ENCODE peak calls at places on chromosomes 13 and 19, in nine cellular contexts. N is DND-41; C is heart left ventricle; O is mesenchymal stem cell; R is lung; A is A549; Q is pancreas; E is body of pancreas; D is CD4-positive, alpha-beta memory T cell. L is an unnamed sample.

GRCh38 chr13:70297219-70297618 is 189.0 kb upstream of the KLHL1 start:
- DNase-seq in N (no peak), C (no peak), O (no peak), R (no peak), A (no peak), Q (no peak), E (no peak), D (no peak), L (no peak)

GRCh38 chr19:10334340-10335148 is 1.2 kb upstream of the RAVER1 start:
- DNase-seq in N (peak; percentile 56), C (peak; percentile 95), O (peak; percentile 97), R (peak; percentile 96), A (peak; percentile 66), Q (peak; percentile 97), E (peak; percentile 98), D (no peak), L (peak; percentile 46)

GRCh38 chr19:16417660-16418596 is 53.8 kb downstream of the EPS15L1 start:
- DNase-seq in N (peak; percentile 63), C (peak; percentile 63), O (peak; percentile 70), R (peak; percentile 67), A (peak; percentile 69), Q (peak; percentile 79), E (peak; percentile 51), D (peak; percentile 68), L (no peak)

GRCh38 chr13:92602560-92602959 is 624.0 kb upstream of the GPC6 start:
- DNase-seq in N (no peak), C (no peak), O (peak; percentile 32), R (no peak), A (no peak), Q (no peak), E (no peak), D (no peak), L (no peak)

GRCh38 chr19:30063184-30064020 is 121.4 kb downstream of the URI1 start:
- DNase-seq in N (no peak), C (no peak), O (no peak), R (no peak), A (no peak), Q (no peak), E (no peak), D (no peak), L (no peak)

GRCh38 chr19:53772943-53773342 is 51.2 kb downstream of the NLRP12 start:
- DNase-seq in N (peak; percentile 59), C (peak; percentile 22), O (peak; percentile 42), R (peak; percentile 53), A (peak; percentile 38), Q (no peak), E (peak; percentile 52), D (peak; percentile 47), L (no peak)

GRCh38 chr19:7869910-7870511 is 4.2 kb downstream of the PRR36 start:
- DNase-seq in N (peak; percentile 87), C (no peak), O (peak; percentile 63), R (no peak), A (no peak), Q (no peak), E (peak; percentile 63), D (peak; percentile 76), L (no peak)

GRCh38 chr19:35889370-35890112 is 10.8 kb downstream of the NFKBID start:
- DNase-seq in N (no peak), C (no peak), O (no peak), R (no peak), A (no peak), Q (no peak), E (no peak), D (no peak), L (no peak)

GRCh38 chr13:41299316-41300094 is 11.6 kb upstream of the NAA16 start:
- DNase-seq in N (no peak), C (no peak), O (no peak), R (no peak), A (no peak), Q (no peak), E (no peak), D (no peak), L (no peak)

GRCh38 chr13:48564046-48564445 is 31.2 kb upstream of the RCBTB2 start:
- DNase-seq in N (no peak), C (no peak), O (no peak), R (no peak), A (no peak), Q (no peak), E (no peak), D (no peak), L (no peak)

GRCh38 chr19:33376931-33377557 is 3.5 kb downstream of the CEBPG start:
- DNase-seq in N (no peak), C (no peak), O (peak; percentile 4), R (no peak), A (no peak), Q (no peak), E (no peak), D (no peak), L (peak; percentile 61)

GRCh38 chr19:709965-710714 is 1.4 kb downstream of the PALM start:
- DNase-seq in N (no peak), C (peak; percentile 59), O (no peak), R (no peak), A (no peak), Q (no peak), E (no peak), D (no peak), L (no peak)

GRCh38 chr19:5915782-5916165 is 1.7 kb downstream of the CAPS start:
- DNase-seq in N (no peak), C (no peak), O (no peak), R (no peak), A (no peak), Q (no peak), E (no peak), D (no peak), L (no peak)

GRCh38 chr13:30718661-30719520 is 16.5 kb upstream of the ALOX5AP start:
- DNase-seq in N (no peak), C (no peak), O (peak; percentile 90), R (no peak), A (peak; percentile 25), Q (no peak), E (no peak), D (no peak), L (peak; percentile 59)

GRCh38 chr19:28426902-28427232 is 786.1 kb downstream of the UQCRFS1 start:
- DNase-seq in N (peak; percentile 28), C (no peak), O (no peak), R (no peak), A (no peak), Q (no peak), E (no peak), D (no peak), L (no peak)

GRCh38 chr19:33376423-33376822 is 2.9 kb downstream of the CEBPG start:
- DNase-seq in N (no peak), C (peak; percentile 77), O (peak; percentile 79), R (peak; percentile 60), A (peak; percentile 81), Q (no peak), E (peak; percentile 65), D (no peak), L (no peak)

GRCh38 chr13:71866173-71867091 is 572 bp downstream of the DACH1 start:
- DNase-seq in N (peak; percentile 26), C (peak; percentile 25), O (peak; percentile 56), R (no peak), A (no peak), Q (peak; percentile 76), E (peak; percentile 38), D (no peak), L (no peak)

GRCh38 chr13:20305587-20305986 is 73.5 kb upstream of the GJB6 start:
- DNase-seq in N (no peak), C (no peak), O (no peak), R (no peak), A (no peak), Q (no peak), E (no peak), D (no peak), L (no peak)

GRCh38 chr13:44755872-44756271 is 179.7 kb upstream of the TSC22D1 start:
- DNase-seq in N (no peak), C (no peak), O (peak; percentile 28), R (no peak), A (no peak), Q (no peak), E (no peak), D (no peak), L (peak; percentile 41)
- H3K27ac ChIP-seq in N (no peak overlapping the region), C (no peak overlapping the region), O (peak overlapping the region; percentile 78), R (no peak overlapping the region), A (peak overlapping the region; percentile 79), Q (no peak overlapping the region), E (no peak overlapping the region), D (no peak overlapping the region), L (peak overlapping the region; percentile 54)

GRCh38 chr13:99067160-99067985 is 89.5 kb upstream of the DOCK9 start:
- DNase-seq in N (no peak), C (no peak), O (peak; percentile 70), R (no peak), A (peak; percentile 58), Q (no peak), E (no peak), D (no peak), L (peak; percentile 60)
- H3K27ac ChIP-seq in N (peak overlapping the region; percentile 32), C (no peak overlapping the region), O (peak overlapping the region; percentile 43), R (no peak overlapping the region), A (peak overlapping the region; percentile 88), Q (no peak overlapping the region), E (no peak overlapping the region), D (no peak overlapping the region), L (peak overlapping the region; percentile 65)

GRCh38 chr19:4847190-4847973 is 15.9 kb upstream of the TICAM1 start:
- DNase-seq in N (no peak), C (no peak), O (no peak), R (no peak), A (no peak), Q (no peak), E (no peak), D (no peak), L (no peak)

GRCh38 chr19:4849019-4849418 is 17.5 kb upstream of the TICAM1 start:
- DNase-seq in N (no peak), C (no peak), O (no peak), R (no peak), A (no peak), Q (no peak), E (no peak), D (no peak), L (no peak)

GRCh38 chr19:4852484-4852883 is 15.0 kb downstream of the PLIN3 start:
- DNase-seq in N (no peak), C (no peak), O (no peak), R (no peak), A (no peak), Q (no peak), E (no peak), D (no peak), L (no peak)

GRCh38 chr19:4851551-4852290 is 15.7 kb downstream of the PLIN3 start:
- DNase-seq in N (peak; percentile 75), C (peak; percentile 66), O (peak; percentile 59), R (peak; percentile 72), A (peak; percentile 52), Q (peak; percentile 88), E (peak; percentile 78), D (peak; percentile 69), L (no peak)
- H3K27ac ChIP-seq in N (no peak overlapping the region), C (no peak overlapping the region), O (no peak overlapping the region), R (no peak overlapping the region), A (no peak overlapping the region), Q (no peak overlapping the region), E (no peak overlapping the region), D (no peak overlapping the region), L (no peak overlapping the region)

DNA sequence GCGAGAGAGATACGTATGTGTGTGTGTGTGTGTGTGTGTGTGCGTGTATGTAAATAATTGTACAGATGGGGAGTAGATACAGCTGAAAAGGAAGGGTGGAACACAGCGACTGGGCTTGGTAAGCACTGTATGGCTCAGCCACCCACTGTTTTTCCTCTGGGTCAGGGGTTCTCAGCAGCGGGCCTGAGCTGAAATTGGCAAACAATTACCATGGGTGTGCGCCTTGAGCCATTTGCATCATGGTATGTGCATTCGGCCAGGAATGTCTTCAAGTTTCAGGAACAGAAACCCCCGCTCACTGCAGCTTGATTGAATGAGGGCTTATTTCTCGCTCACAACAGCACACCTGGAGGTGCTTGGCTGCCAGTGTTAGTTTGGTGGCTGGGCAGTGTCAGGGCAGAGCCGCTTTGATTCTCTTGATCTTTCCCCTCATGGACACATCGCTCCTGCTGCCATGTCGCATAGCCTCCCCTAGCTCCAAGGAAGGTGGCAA is 126.7 kb downstream of the SIPA1L3 start:
- DNase-seq in N (no peak), C (no peak), O (no peak), R (no peak), A (no peak), Q (no peak), E (no peak), D (no peak), L (no peak)
- H3K27ac ChIP-seq in N (no peak overlapping the region), C (no peak overlapping the region), O (peak overlapping the region; percentile 99), R (no peak overlapping the region), A (no peak overlapping the region), Q (no peak overlapping the region), E (no peak overlapping the region), D (no peak overlapping the region), L (no peak overlapping the region)